ENCODE peak calls at places on chromosomes 11 and 22, in five cellular contexts. One of them, this sample, is unnamed.

GRCh38 chr11:77079666-77080065 is 12.9 kb downstream of the CAPN5 start:
- DNase-seq in nephron progenitor cell: no peak
- DNase-seq in activated B cell treated with CpG ODN at 0.5 μM for 24 hours: no peak
- DNase-seq in HFF-Myc: no peak
- DNase-seq in right lobe of liver: no peak
- DNase-seq in this sample: no peak

GRCh38 chr11:27842290-27842689 is 142.0 kb upstream of the BDNF start:
- DNase-seq in nephron progenitor cell: no peak
- DNase-seq in right lobe of liver: no peak
- DNase-seq in activated B cell treated with CpG ODN at 0.5 μM for 24 hours: no peak
- DNase-seq in HFF-Myc: no peak
- DNase-seq in this sample: no peak

GRCh38 chr22:21755855-21756284 is 20.3 kb upstream of the YPEL1 start:
- DNase-seq in right lobe of liver: no peak
- DNase-seq in nephron progenitor cell: no peak
- DNase-seq in HFF-Myc: no peak
- DNase-seq in activated B cell treated with CpG ODN at 0.5 μM for 24 hours: no peak
- DNase-seq in this sample: no peak

GRCh38 chr11:2156416-2157182 is 4.4 kb downstream of the INS start:
- DNase-seq in nephron progenitor cell: peak; percentile 92
- DNase-seq in HFF-Myc: no peak
- DNase-seq in right lobe of liver: peak; percentile 88
- DNase-seq in activated B cell treated with CpG ODN at 0.5 μM for 24 hours: peak; percentile 46
- DNase-seq in this sample: peak; percentile 80

GRCh38 chr11:102111011-102111786 is 952 bp downstream of the YAP1 start:
- DNase-seq in HFF-Myc: no peak
- DNase-seq in nephron progenitor cell: peak; percentile 88
- DNase-seq in activated B cell treated with CpG ODN at 0.5 μM for 24 hours: no peak
- DNase-seq in right lobe of liver: peak; percentile 82
- DNase-seq in this sample: peak; percentile 44

GRCh38 chr11:77636738-77637344 is 753 bp downstream of the CLNS1A start:
- DNase-seq in HFF-Myc: no peak
- DNase-seq in right lobe of liver: no peak
- DNase-seq in activated B cell treated with CpG ODN at 0.5 μM for 24 hours: no peak
- DNase-seq in nephron progenitor cell: no peak
- DNase-seq in this sample: no peak

GRCh38 chr11:19218801-19219460 is 17.1 kb upstream of the CSRP3 start:
- DNase-seq in activated B cell treated with CpG ODN at 0.5 μM for 24 hours: no peak
- DNase-seq in HFF-Myc: no peak
- DNase-seq in nephron progenitor cell: no peak
- DNase-seq in right lobe of liver: no peak
- DNase-seq in this sample: no peak

GRCh38 chr11:69353696-69354544 is 60.0 kb downstream of the MYEOV start:
- DNase-seq in activated B cell treated with CpG ODN at 0.5 μM for 24 hours: no peak
- DNase-seq in HFF-Myc: no peak
- DNase-seq in right lobe of liver: peak; percentile 93
- DNase-seq in nephron progenitor cell: no peak
- DNase-seq in this sample: no peak

GRCh38 chr11:115208808-115209259 is 295.4 kb downstream of the CADM1 start:
- DNase-seq in nephron progenitor cell: no peak
- DNase-seq in right lobe of liver: no peak
- DNase-seq in activated B cell treated with CpG ODN at 0.5 μM for 24 hours: no peak
- DNase-seq in HFF-Myc: no peak
- DNase-seq in this sample: no peak

GRCh38 chr11:102850973-102851745 is 7.8 kb upstream of the MMP3 start:
- DNase-seq in right lobe of liver: no peak
- DNase-seq in HFF-Myc: peak; percentile 35
- DNase-seq in nephron progenitor cell: no peak
- DNase-seq in activated B cell treated with CpG ODN at 0.5 μM for 24 hours: no peak
- DNase-seq in this sample: no peak

GRCh38 chr11:110429614-110430266 is at the start of gene FDX1:
- DNase-seq in activated B cell treated with CpG ODN at 0.5 μM for 24 hours: peak; percentile 87
- DNase-seq in right lobe of liver: peak; percentile 90
- DNase-seq in HFF-Myc: no peak
- DNase-seq in nephron progenitor cell: peak; percentile 89
- DNase-seq in this sample: peak; percentile 91

GRCh38 chr11:16945671-16946469 is 68.3 kb downstream of the PLEKHA7 start:
- DNase-seq in activated B cell treated with CpG ODN at 0.5 μM for 24 hours: no peak
- DNase-seq in nephron progenitor cell: peak; percentile 55
- DNase-seq in HFF-Myc: no peak
- DNase-seq in right lobe of liver: peak; percentile 73
- DNase-seq in this sample: peak; percentile 82

GRCh38 chr11:73171762-73172161 is 29.6 kb upstream of the FCHSD2 start:
- DNase-seq in activated B cell treated with CpG ODN at 0.5 μM for 24 hours: no peak
- DNase-seq in right lobe of liver: no peak
- DNase-seq in HFF-Myc: no peak
- DNase-seq in nephron progenitor cell: no peak
- DNase-seq in this sample: no peak

GRCh38 chr11:76291576-76292526 is 85.5 kb upstream of the WNT11 start:
- DNase-seq in activated B cell treated with CpG ODN at 0.5 μM for 24 hours: no peak
- DNase-seq in right lobe of liver: no peak
- DNase-seq in HFF-Myc: no peak
- DNase-seq in nephron progenitor cell: peak; percentile 73
- DNase-seq in this sample: no peak

GRCh38 chr22:42769574-42770447 is 49.1 kb upstream of the A4GALT start:
- DNase-seq in HFF-Myc: no peak
- DNase-seq in activated B cell treated with CpG ODN at 0.5 μM for 24 hours: peak; percentile 62
- DNase-seq in right lobe of liver: no peak
- DNase-seq in nephron progenitor cell: peak; percentile 46
- DNase-seq in this sample: no peak

GRCh38 chr22:30047364-30047738 is 32.9 kb upstream of the HORMAD2 start:
- DNase-seq in activated B cell treated with CpG ODN at 0.5 μM for 24 hours: no peak
- DNase-seq in right lobe of liver: no peak
- DNase-seq in nephron progenitor cell: no peak
- DNase-seq in HFF-Myc: no peak
- DNase-seq in this sample: no peak

GRCh38 chr11:126140932-126141291 is 70.5 kb downstream of the RPUSD4 start:
- DNase-seq in HFF-Myc: peak; percentile 67
- DNase-seq in nephron progenitor cell: no peak
- DNase-seq in right lobe of liver: peak; percentile 57
- DNase-seq in activated B cell treated with CpG ODN at 0.5 μM for 24 hours: no peak
- DNase-seq in this sample: no peak

GRCh38 chr11:125287467-125288232 is 123.1 kb downstream of the PKNOX2 start:
- DNase-seq in HFF-Myc: no peak
- DNase-seq in activated B cell treated with CpG ODN at 0.5 μM for 24 hours: no peak
- DNase-seq in right lobe of liver: no peak
- DNase-seq in nephron progenitor cell: peak; percentile 62
- DNase-seq in this sample: peak; percentile 80

GRCh38 chr11:46321757-46322156 is 25.5 kb upstream of the DGKZ start:
- DNase-seq in activated B cell treated with CpG ODN at 0.5 μM for 24 hours: no peak
- DNase-seq in right lobe of liver: no peak
- DNase-seq in HFF-Myc: no peak
- DNase-seq in nephron progenitor cell: no peak
- DNase-seq in this sample: no peak

GRCh38 chr22:35400335-35400680 is 368 bp downstream of the MCM5 start:
- DNase-seq in activated B cell treated with CpG ODN at 0.5 μM for 24 hours: peak; percentile 32
- DNase-seq in right lobe of liver: no peak
- DNase-seq in nephron progenitor cell: peak; percentile 42
- DNase-seq in HFF-Myc: no peak
- DNase-seq in this sample: no peak

GRCh38 chr11:101867951-101868350 is 46.9 kb upstream of the CEP126 start:
- DNase-seq in activated B cell treated with CpG ODN at 0.5 μM for 24 hours: no peak
- DNase-seq in right lobe of liver: no peak
- DNase-seq in HFF-Myc: no peak
- DNase-seq in nephron progenitor cell: no peak
- DNase-seq in this sample: no peak

DNA sequence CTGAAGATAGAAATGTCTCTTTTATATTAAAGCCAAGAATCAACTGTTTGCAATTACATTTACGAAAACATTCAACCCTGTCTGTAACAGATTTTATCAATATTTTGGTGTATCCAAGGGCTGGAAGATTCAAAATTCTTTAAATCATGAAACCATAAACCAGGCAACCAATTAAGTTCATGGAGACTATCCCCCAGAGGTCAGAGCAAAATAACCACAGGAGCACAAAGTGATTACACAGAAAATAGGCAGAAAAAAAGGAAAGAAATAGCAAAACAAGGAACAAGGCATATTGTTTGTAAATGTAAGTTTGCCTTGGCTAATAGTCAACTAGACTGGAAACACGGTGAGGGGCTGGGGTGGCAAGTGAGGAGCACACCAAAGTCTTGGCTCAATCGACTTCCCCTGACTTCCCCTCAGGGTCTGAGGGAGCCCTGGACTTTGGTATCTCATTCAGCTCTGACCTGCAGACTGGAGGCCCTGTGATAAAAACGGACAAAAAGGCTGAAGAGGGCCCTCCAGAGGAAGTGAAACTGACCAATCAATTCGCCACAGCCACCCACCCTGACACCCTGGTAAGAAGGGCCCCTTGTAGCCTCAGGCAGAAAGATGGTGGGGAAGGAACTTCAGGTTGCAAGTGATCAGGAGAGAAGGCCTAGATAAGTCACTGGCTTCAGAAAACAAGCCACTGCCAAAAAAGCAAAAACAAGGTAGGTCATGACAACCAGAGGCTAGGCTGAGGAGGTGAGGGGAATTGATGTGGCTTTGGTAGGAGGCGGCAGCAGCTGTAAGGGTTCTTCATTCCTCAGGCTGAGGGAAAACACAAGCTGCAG is 1.9 kb downstream of the SIK3 start:
- DNase-seq in right lobe of liver: peak; percentile 65
- DNase-seq in activated B cell treated with CpG ODN at 0.5 μM for 24 hours: peak; percentile 37
- DNase-seq in HFF-Myc: no peak
- DNase-seq in nephron progenitor cell: no peak
- DNase-seq in this sample: peak; percentile 39
- TF ChIP-seq CTCF in right lobe of liver: no peak
- TF ChIP-seq CTCF in activated B cell treated with CpG ODN at 0.5 μM for 24 hours: no peak
- TF ChIP-seq CTCF in HFF-Myc: no peak
- TF ChIP-seq CTCF in nephron progenitor cell: no peak
- TF ChIP-seq CTCF in this sample: peak; percentile 24

DNA sequence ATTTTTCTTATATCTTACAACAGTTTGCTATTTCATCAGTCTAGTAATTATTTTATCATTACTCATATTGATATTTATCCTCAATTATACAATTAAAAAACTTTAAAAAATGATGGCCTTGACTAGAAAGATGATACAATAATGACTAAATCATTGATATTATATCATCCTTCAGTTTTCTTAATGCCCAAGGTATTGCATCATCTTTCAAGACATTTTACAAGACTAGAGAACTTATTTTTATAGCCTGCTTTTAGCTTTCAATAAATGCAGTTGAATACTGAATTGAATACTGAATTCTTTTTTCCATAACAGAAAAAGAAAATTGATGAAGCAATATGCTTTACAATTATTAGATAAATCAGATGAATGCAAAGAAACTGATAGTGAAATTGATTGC is 886.5 kb upstream of the LRRC4C start:
- DNase-seq in HFF-Myc: no peak
- DNase-seq in activated B cell treated with CpG ODN at 0.5 μM for 24 hours: no peak
- DNase-seq in nephron progenitor cell: no peak
- DNase-seq in right lobe of liver: no peak
- DNase-seq in this sample: no peak
- TF ChIP-seq CTCF in HFF-Myc: no peak
- TF ChIP-seq CTCF in activated B cell treated with CpG ODN at 0.5 μM for 24 hours: no peak
- TF ChIP-seq CTCF in nephron progenitor cell: no peak
- TF ChIP-seq CTCF in right lobe of liver: no peak
- TF ChIP-seq CTCF in this sample: no peak

GRCh38 chr22:38981005-38981658 is 1.0 kb upstream of the APOBEC3B start:
- DNase-seq in HFF-Myc: no peak
- DNase-seq in right lobe of liver: peak; percentile 37
- DNase-seq in nephron progenitor cell: peak; percentile 33
- DNase-seq in activated B cell treated with CpG ODN at 0.5 μM for 24 hours: no peak
- DNase-seq in this sample: no peak
- TF ChIP-seq CTCF in HFF-Myc: peak; percentile 37
- TF ChIP-seq CTCF in right lobe of liver: no peak
- TF ChIP-seq CTCF in nephron progenitor cell: peak; percentile 28
- TF ChIP-seq CTCF in activated B cell treated with CpG ODN at 0.5 μM for 24 hours: no peak
- TF ChIP-seq CTCF in this sample: peak; percentile 27

GRCh38 chr22:28810839-28811491 is 10.6 kb upstream of the XBP1 start:
- DNase-seq in HFF-Myc: no peak
- DNase-seq in activated B cell treated with CpG ODN at 0.5 μM for 24 hours: no peak
- DNase-seq in nephron progenitor cell: no peak
- DNase-seq in right lobe of liver: no peak
- DNase-seq in this sample: no peak
- TF ChIP-seq CTCF in HFF-Myc: no peak
- TF ChIP-seq CTCF in activated B cell treated with CpG ODN at 0.5 μM for 24 hours: no peak
- TF ChIP-seq CTCF in nephron progenitor cell: no peak
- TF ChIP-seq CTCF in right lobe of liver: no peak
- TF ChIP-seq CTCF in this sample: no peak

GRCh38 chr11:131514062-131514461 is 143.6 kb downstream of the NTM start:
- DNase-seq in nephron progenitor cell: no peak
- DNase-seq in HFF-Myc: no peak
- DNase-seq in activated B cell treated with CpG ODN at 0.5 μM for 24 hours: no peak
- DNase-seq in right lobe of liver: no peak
- DNase-seq in this sample: no peak
- TF ChIP-seq CTCF in nephron progenitor cell: no peak
- TF ChIP-seq CTCF in HFF-Myc: no peak
- TF ChIP-seq CTCF in activated B cell treated with CpG ODN at 0.5 μM for 24 hours: no peak
- TF ChIP-seq CTCF in right lobe of liver: no peak
- TF ChIP-seq CTCF in this sample: no peak